ENCODE peak calls at places on chromosomes 16 and 17, in eight cellular contexts. V is pancreas, P is foreskin keratinocyte, Q is ascending aorta, N is GM12865, K is tibial nerve, B is GM10248, F is gastrocnemius medialis. Z is an unnamed sample.
A peak's percentile ranks its signal among the peaks of the same experiment; 100 is the strongest.

GRCh38 chr16:89422905-89423630 is 67.3 kb downstream of the ANKRD11 start:
- DNase-seq in F (no peak), V (no peak), P (no peak), K (no peak), N (peak; percentile 88), Q (no peak), B (peak; percentile 70), Z (peak; percentile 64)

GRCh38 chr17:82273327-82274133 is at the start of gene CSNK1D:
- DNase-seq in N (peak; percentile 88), K (peak; percentile 92), P (peak; percentile 60), Q (peak; percentile 95), V (peak; percentile 96), B (peak; percentile 99), F (peak; percentile 85), Z (peak; percentile 99)

GRCh38 chr17:72392056-72393010 is 271.5 kb downstream of the SOX9 start:
- DNase-seq in N (peak; percentile 87), P (no peak), F (no peak), Q (no peak), B (no peak), V (no peak), K (peak; percentile 59), Z (no peak)

GRCh38 chr16:10753670-10754069 is 10.0 kb downstream of the NUBP1 start:
- DNase-seq in B (no peak), K (no peak), N (no peak), P (no peak), F (no peak), V (no peak), Q (no peak), Z (no peak)

GRCh38 chr16:26856271-26856670 is 210.5 kb upstream of the C16orf82 start:
- DNase-seq in N (no peak), P (no peak), B (no peak), F (no peak), K (no peak), V (no peak), Q (no peak), Z (no peak)

GRCh38 chr17:75784473-75785015 is at the start of gene UNK:
- DNase-seq in P (peak; percentile 96), Q (peak; percentile 99), V (peak; percentile 95), F (peak; percentile 99), B (peak; percentile 94), N (peak; percentile 100), K (peak; percentile 96), Z (peak; percentile 96)

GRCh38 chr17:57993471-57994365 is 5.7 kb upstream of the VEZF1 start:
- DNase-seq in Q (no peak), K (no peak), P (no peak), B (peak; percentile 34), N (peak; percentile 54), V (no peak), F (no peak), Z (peak; percentile 29)

GRCh38 chr16:82034981-82035612 is at the start of gene HSD17B2:
- DNase-seq in N (no peak), B (no peak), F (no peak), V (no peak), K (no peak), Q (no peak), P (peak; percentile 61), Z (no peak)

GRCh38 chr16:12559714-12560113 is 244.0 kb downstream of the CPPED1 start:
- DNase-seq in P (no peak), Q (no peak), V (no peak), B (no peak), F (no peak), N (no peak), K (no peak), Z (no peak)

GRCh38 chr17:28497931-28498330 is 8.2 kb upstream of the FOXN1 start:
- DNase-seq in Q (no peak), P (no peak), V (peak; percentile 91), B (no peak), N (no peak), F (no peak), K (no peak), Z (no peak)

GRCh38 chr16:70789231-70789926 is 11.6 kb downstream of the VAC14 start:
- DNase-seq in F (peak; percentile 57), Q (no peak), B (no peak), P (no peak), V (no peak), K (peak; percentile 93), N (no peak), Z (no peak)

GRCh38 chr17:41794603-41794975 is 8.1 kb upstream of the JUP start:
- DNase-seq in V (no peak), K (no peak), N (no peak), Q (no peak), B (no peak), P (no peak), F (no peak), Z (no peak)

GRCh38 chr17:41792835-41793748 is 6.6 kb upstream of the JUP start:
- DNase-seq in B (no peak), Q (no peak), P (no peak), N (no peak), K (no peak), F (no peak), V (peak; percentile 75), Z (no peak)

GRCh38 chr17:41797377-41797776 is 10.9 kb upstream of the JUP start:
- DNase-seq in N (no peak), Q (no peak), P (no peak), F (no peak), B (no peak), V (no peak), K (no peak), Z (no peak)

GRCh38 chr17:41796066-41796895 is 9.8 kb upstream of the JUP start:
- DNase-seq in Q (no peak), F (no peak), V (no peak), P (no peak), B (no peak), K (no peak), N (no peak), Z (no peak)

GRCh38 chr17:41793749-41794602 is 7.5 kb upstream of the JUP start:
- DNase-seq in Q (no peak), V (no peak), F (no peak), B (no peak), K (no peak), P (no peak), N (no peak), Z (no peak)
- TF ChIP-seq CTCF in Q (no peak), V (no peak), F (no peak), B (no peak), K (no peak), P (no peak), N (no peak), Z (no peak)

GRCh38 chr16:85752511-85753420 is 1.9 kb upstream of the C16orf74 start:
- DNase-seq in V (peak; percentile 83), N (peak; percentile 85), B (no peak), Q (no peak), F (no peak), K (no peak), P (no peak), Z (no peak)
- TF ChIP-seq CTCF in V (no peak), N (peak; percentile 62), B (no peak), Q (no peak), F (no peak), K (no peak), P (peak; percentile 58), Z (no peak)

GRCh38 chr17:45170280-45170975 is 8.8 kb downstream of the HEXIM2 start:
- DNase-seq in N (no peak), V (no peak), B (no peak), Q (no peak), F (no peak), P (no peak), K (no peak), Z (no peak)

GRCh38 chr17:45170976-45171337 is 9.3 kb downstream of the HEXIM2 start:
- DNase-seq in F (peak; percentile 89), P (peak; percentile 95), Q (peak; percentile 95), K (peak; percentile 68), N (no peak), V (peak; percentile 70), B (no peak), Z (no peak)

GRCh38 chr17:45172232-45172540 is 10.5 kb downstream of the HEXIM2 start:
- DNase-seq in F (no peak), N (no peak), V (no peak), P (no peak), B (no peak), Q (no peak), K (no peak), Z (no peak)

GRCh38 chr17:45171338-45172231 is 9.9 kb downstream of the HEXIM2 start:
- DNase-seq in B (no peak), Q (peak; percentile 81), N (no peak), P (peak; percentile 66), K (no peak), V (peak; percentile 76), F (peak; percentile 82), Z (no peak)

DNA sequence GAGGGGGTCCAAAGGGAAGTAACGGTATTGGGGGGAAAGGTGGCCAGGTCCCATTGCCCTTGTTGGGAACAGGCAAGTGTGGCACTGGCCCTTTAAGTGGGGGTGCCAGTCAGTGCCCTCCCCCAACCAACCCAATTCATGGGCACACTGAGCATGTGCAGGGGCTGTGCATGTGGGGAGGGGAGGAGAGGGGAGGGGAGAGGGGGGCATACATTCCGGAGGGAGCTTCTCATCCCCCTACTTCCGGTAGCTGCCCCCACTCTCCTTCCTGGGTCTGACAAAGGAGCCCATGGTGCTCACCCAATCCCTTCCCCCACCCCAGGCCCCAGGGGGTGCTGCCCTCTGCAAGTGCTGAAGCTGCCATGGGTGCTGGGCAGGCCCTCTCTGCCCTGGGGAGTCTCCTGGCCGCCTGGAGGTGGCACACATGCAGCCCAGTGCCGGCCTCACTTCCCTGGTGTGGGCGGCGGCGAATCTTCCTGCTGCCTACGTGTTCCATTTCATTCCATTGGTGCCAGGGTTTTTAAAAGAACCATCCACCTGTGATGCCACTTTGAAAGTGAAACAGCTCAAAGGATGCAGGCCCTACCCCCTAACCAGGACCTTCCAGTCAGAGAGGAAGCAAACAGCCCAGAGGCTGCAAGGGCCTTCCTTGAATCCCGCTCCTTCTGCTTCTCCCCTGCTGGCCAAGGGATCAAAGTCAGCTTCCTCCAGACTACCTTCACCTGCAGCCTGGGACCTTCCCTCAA is 11.0 kb downstream of the HEXIM2 start:
- DNase-seq in P (peak; percentile 86), N (peak; percentile 57), F (peak; percentile 85), Q (peak; percentile 93), B (peak; percentile 56), K (no peak), V (peak; percentile 87), Z (peak; percentile 56)
- TF ChIP-seq CTCF in P (peak; percentile 46), N (no peak), F (no peak), Q (no peak), B (no peak), K (no peak), V (no peak), Z (no peak)

DNA sequence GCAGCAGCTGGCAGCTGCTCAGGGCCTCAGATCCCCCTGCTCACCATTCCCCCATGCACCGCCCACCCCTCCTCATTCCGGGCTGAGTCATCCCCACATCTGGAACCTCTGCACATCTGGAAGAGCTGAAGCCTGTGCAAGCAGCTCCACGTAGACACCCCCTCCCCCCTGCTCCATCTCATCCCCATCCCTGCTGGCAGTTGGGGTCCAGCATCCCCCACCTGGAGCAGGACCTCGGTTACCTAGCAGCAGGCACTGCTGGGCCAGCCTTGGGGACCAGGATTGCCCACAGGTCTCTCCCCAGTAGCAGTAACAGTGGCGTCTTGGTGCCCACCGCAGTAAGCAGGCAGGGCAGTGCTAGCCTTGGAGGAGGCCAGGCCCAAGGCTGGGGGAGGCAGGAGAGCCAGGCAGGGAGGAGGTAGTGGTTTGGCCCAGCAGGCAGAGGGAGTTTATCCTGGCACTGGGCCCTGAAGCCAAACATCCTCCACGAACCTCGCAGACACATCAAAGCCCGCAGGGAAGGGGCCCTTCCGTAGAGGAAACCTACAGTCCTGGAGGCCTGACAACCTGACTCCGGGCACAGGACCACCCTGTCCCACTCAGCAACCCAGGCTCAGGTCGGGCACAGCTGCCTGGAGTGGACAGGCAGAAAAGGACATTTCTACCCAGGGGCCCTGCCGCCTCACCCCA is 7.7 kb upstream of the TMEM92 start:
- DNase-seq in K (peak; percentile 61), B (no peak), Q (peak; percentile 82), F (no peak), P (no peak), N (no peak), V (peak; percentile 61), Z (peak; percentile 5)
- TF ChIP-seq CTCF in K (no peak), B (no peak), Q (peak; percentile 19), F (no peak), P (no peak), N (no peak), V (no peak), Z (no peak)

Z was measured in GM20000.